ENCODE peak calls at places on chromosomes 11 and 22, in four cellular contexts. U is NCI-H1092, C is HTR-8/SVneo, Y is Right ventricle myocardium superior. P is an unnamed sample.

GRCh38 chr11:93073508-93074280 is 104.2 kb downstream of the MTNR1B start:
- DNase-seq in U (no peak), C (no peak), Y (no peak), P (no peak)

GRCh38 chr22:46239261-46240048 is 10.6 kb downstream of the CDPF1 start:
- DNase-seq in U (no peak), C (no peak), Y (no peak), P (no peak)

GRCh38 chr11:72842644-72843330 is 28.6 kb downstream of the ATG16L2 start:
- DNase-seq in U (no peak), C (no peak), Y (no peak), P (no peak)

GRCh38 chr22:45069925-45070324 is 60.1 kb upstream of the PHF21B start:
- DNase-seq in U (no peak), C (no peak), Y (no peak), P (no peak)

GRCh38 chr11:22263613-22264012 is 70.7 kb downstream of the ANO5 start:
- DNase-seq in U (no peak), C (no peak), Y (no peak), P (no peak)

GRCh38 chr11:74954199-74954598 is 5.1 kb downstream of the SPCS2 start:
- DNase-seq in U (no peak), C (no peak), Y (no peak), P (no peak)

GRCh38 chr11:12005476-12005875 is 3.0 kb downstream of the DKK3 start:
- DNase-seq in U (no peak), C (no peak), Y (no peak), P (no peak)

GRCh38 chr11:26287067-26287518 is 44.8 kb upstream of the ANO3 start:
- DNase-seq in U (no peak), C (no peak), Y (no peak), P (no peak)

GRCh38 chr22:37488337-37489135 is 2.4 kb upstream of the MFNG start:
- DNase-seq in U (no peak), C (no peak), Y (no peak), P (no peak)